ENCODE peak calls at places on chromosomes 3 and 15, in five cellular contexts. C is heart left ventricle, F is psoas muscle, I is ascending aorta, W is osteoblast. U is an unnamed sample.

GRCh38 chr15:82134426-82134825 is 88.6 kb upstream of the MEX3B start:
- DNase-seq in C (no peak), F (no peak), I (no peak), W (no peak), U (no peak)

GRCh38 chr3:117708601-117709000 is 999.0 kb downstream of the TUSC7 start:
- DNase-seq in C (no peak), F (no peak), I (no peak), W (no peak), U (no peak)

GRCh38 chr3:103308921-103309320 is 874.1 kb downstream of the ZPLD1 start:
- DNase-seq in C (no peak), F (no peak), I (no peak), W (no peak), U (no peak)

GRCh38 chr3:195709676-195710085 is 11.1 kb upstream of the MUC20 start:
- DNase-seq in C (no peak), F (no peak), I (no peak), W (no peak), U (no peak)

GRCh38 chr3:185788292-185788691 is 36.5 kb downstream of the IGF2BP2 start:
- DNase-seq in C (no peak), F (no peak), I (no peak), W (no peak), U (no peak)

GRCh38 chr3:123568034-123568433 is 16.8 kb downstream of the HACD2 start:
- DNase-seq in C (no peak), F (no peak), I (no peak), W (no peak), U (no peak)

GRCh38 chr3:183163563-183163962 is 1.0 kb upstream of the LAMP3 start:
- DNase-seq in C (no peak), F (no peak), I (no peak), W (no peak), U (no peak)

GRCh38 chr3:9351709-9352126 is 11.1 kb upstream of the THUMPD3 start:
- DNase-seq in C (no peak), F (no peak), I (no peak), W (no peak), U (no peak)

GRCh38 chr15:59738676-59739075 is 49.6 kb upstream of the BNIP2 start:
- DNase-seq in C (no peak), F (no peak), I (no peak), W (no peak), U (no peak)

GRCh38 chr3:145857956-145858355 is 303.0 kb downstream of the PLOD2 start:
- DNase-seq in C (no peak), F (no peak), I (no peak), W (no peak), U (no peak)

GRCh38 chr3:184815046-184815930 is 3.3 kb downstream of the VPS8 start:
- DNase-seq in C (no peak), F (no peak), I (no peak), W (no peak), U (no peak)

GRCh38 chr3:119457260-119457659 is 6.2 kb downstream of the TMEM39A start:
- DNase-seq in C (no peak), F (no peak), I (no peak), W (no peak), U (no peak)

GRCh38 chr15:92519709-92520108 is 126.0 kb downstream of the ST8SIA2 start:
- DNase-seq in C (no peak), F (no peak), I (no peak), W (no peak), U (no peak)

GRCh38 chr15:36964626-36965025 is 135.7 kb downstream of the MEIS2 start:
- DNase-seq in C (no peak), F (no peak), I (no peak), W (no peak), U (no peak)

GRCh38 chr3:126539558-126540250 is 15.7 kb downstream of the CHST13 start:
- DNase-seq in C (peak), F (no peak), I (no peak), W (no peak), U (peak)

GRCh38 chr3:64957639-64958038 is 269.8 kb upstream of the ADAMTS9 start:
- DNase-seq in C (no peak), F (no peak), I (no peak), W (no peak), U (no peak)

GRCh38 chr3:144127700-144128099 is 156.1 kb downstream of the DIPK2A start:
- DNase-seq in C (no peak), F (no peak), I (no peak), W (no peak), U (no peak)

GRCh38 chr15:90895571-90896117 is 7.5 kb upstream of the MAN2A2 start:
- DNase-seq in C (no peak), F (no peak), I (no peak), W (no peak), U (no peak)

GRCh38 chr3:23959147-23959900 is 14.2 kb downstream of the NR1D2 start:
- DNase-seq in C (no peak), F (no peak), I (no peak), W (peak), U (no peak)

GRCh38 chr3:129618901-129619671 is 12.6 kb upstream of the PLXND1 start:
- DNase-seq in C (peak), F (no peak), I (no peak), W (peak), U (peak)

GRCh38 chr3:171876651-171877272 is 33.6 kb downstream of the TMEM212 start:
- DNase-seq in C (no peak), F (no peak), I (no peak), W (peak), U (no peak)

GRCh38 chr15:92429378-92430066 is 35.8 kb downstream of the ST8SIA2 start:
- DNase-seq in C (no peak), F (no peak), I (no peak), W (peak), U (no peak)

GRCh38 chr15:39701988-39702387 is 80.7 kb downstream of the FSIP1 start:
- DNase-seq in C (no peak), F (no peak), I (no peak), W (no peak), U (no peak)
- H3K4me3 ChIP-seq in C (no peak), F (no peak), I (no peak), W (no peak), U (no peak)

DNA sequence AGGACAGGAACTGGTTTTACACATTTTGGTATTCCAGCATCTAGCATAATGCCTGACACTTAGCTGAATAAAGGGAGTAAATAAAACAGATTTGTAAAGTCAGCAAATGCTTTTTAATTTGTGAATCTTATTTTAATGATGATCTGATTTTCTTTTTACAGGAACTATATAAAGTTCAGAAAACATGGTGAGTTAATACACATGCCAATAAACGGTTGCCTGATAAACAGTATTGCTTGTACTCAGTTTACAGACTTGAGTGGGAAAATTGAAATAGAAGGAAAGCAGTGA is 1.4 kb downstream of the PSMA4 start:
- DNase-seq in C (no peak), F (no peak), I (no peak), W (no peak), U (no peak)
- H3K4me3 ChIP-seq in C (peak), F (peak), I (peak), W (peak), U (peak)

GRCh38 chr15:39784638-39785037 is 2.0 kb upstream of the FSIP1 start:
- DNase-seq in C (no peak), F (no peak), I (no peak), W (peak), U (no peak)

GRCh38 chr15:39786444-39787056 is 3.9 kb upstream of the FSIP1 start:
- DNase-seq in C (no peak), F (no peak), I (no peak), W (peak), U (no peak)

GRCh38 chr15:39784125-39784524 is 1.5 kb upstream of the FSIP1 start:
- DNase-seq in C (no peak), F (no peak), I (no peak), W (no peak), U (no peak)

GRCh38 chr15:39785806-39786205 is 3.2 kb upstream of the FSIP1 start:
- DNase-seq in C (no peak), F (no peak), I (no peak), W (no peak), U (no peak)

DNA sequence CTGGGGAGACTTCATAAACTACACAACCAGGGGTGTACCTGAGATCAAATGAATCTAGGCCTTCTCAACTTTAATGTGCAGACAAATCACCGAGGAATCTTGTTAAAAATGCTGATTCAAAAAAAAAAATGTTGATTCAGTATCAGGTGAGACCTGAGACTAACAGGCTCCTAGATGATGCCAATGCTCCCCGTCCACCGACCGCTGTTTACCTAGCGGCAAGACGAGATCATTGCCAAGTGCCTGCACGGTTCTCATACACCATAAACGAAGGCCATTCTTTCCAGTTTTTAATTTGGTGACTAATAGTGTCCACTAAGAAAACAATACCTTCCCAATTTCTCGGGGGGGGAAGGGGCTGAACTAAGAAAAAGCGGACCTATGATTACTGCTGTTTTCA is 2.5 kb upstream of the FSIP1 start:
- DNase-seq in C (no peak), F (no peak), I (no peak), W (no peak), U (no peak)
- H3K4me3 ChIP-seq in C (no peak), F (no peak), I (no peak), W (no peak), U (no peak)

GRCh38 chr3:188266581-188267274 is 112.8 kb downstream of the LPP start:
- DNase-seq in C (no peak), F (peak), I (peak), W (peak), U (peak)
- H3K4me3 ChIP-seq in C (peak), F (peak), I (peak), W (peak), U (peak)

GRCh38 chr15:100959066-100960050 is 40.2 kb downstream of the LRRK1 start:
- DNase-seq in C (no peak), F (no peak), I (no peak), W (no peak), U (no peak)

DNA sequence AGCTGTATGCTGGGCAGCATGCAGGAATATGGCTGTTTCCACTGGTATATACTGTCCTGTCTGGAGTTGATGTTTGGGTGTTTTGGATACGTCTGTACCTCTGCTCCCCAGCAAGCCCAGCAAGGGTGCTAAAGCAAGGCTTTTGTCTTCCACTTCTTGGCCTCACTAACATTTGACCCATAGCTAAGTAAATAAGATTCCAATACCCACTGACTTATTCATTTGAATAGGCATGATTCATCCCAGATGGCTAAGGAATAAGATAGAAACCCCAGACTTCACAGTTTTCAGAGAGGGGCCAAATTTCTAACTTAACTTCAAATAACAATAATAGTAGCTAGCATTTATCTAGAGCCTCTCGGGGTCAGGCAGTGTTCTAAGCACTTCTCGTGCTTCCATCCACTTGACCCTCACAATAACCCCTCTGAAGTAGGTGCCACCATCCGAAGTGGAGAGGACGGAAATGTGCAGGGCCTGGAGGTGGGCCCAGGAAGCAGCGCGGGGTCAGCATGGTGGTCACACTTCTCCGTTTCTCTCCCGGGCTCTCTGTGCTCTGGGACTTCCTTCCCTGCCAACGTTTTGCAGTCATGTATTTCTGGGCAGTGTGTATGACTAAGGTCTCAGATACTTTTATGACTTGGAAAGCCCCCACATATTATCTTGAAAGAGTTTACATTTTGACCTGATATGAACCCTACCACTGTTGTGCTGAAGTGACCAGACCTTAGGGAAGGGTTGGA is 39.3 kb downstream of the LRRK1 start:
- DNase-seq in C (no peak), F (no peak), I (no peak), W (no peak), U (no peak)
- H3K4me3 ChIP-seq in C (no peak), F (no peak), I (no peak), W (peak), U (no peak)

DNA sequence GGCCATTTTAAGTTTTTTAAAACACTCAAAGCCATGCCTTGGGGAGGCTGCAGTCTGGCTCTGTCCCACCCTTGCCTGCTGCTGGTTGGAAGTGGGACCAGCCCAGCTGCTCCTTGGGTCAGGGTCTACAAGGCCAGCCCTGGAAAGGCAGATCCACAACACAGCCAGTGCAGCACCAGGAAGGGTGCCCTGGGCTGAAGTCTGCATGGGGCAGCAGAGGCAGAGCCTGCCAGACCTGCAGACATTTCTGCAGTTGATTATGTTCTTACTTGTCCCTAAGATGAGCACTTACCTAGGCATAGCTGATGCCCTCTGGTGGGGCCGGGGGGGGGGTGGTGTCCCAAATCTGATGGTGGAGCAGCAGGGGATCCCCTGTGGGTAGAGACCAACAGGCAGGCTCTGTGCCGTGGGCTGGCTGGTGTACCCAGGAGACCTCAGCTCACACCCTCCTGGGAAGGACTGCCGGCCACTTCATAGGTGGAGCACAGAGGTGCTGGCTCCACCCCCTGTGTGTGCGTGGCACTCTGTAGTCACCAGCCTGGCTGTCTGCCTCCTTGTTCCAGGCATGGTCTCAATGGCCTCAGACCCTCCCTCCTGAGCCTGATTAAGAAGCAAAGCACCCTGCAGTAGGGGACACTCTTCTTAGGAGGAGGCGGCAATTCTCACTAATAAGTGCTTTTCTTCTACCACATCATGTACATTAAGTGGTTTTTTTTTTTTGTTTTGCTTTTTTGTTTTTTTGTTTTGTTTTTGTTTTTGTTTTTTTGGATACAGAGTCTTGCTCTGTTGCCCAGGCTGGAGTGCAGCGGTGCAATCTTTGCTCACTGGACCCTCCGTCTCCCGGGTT is 97.4 kb upstream of the KLF13 start:
- DNase-seq in C (no peak), F (no peak), I (no peak), W (no peak), U (peak)
- H3K4me3 ChIP-seq in C (no peak), F (no peak), I (no peak), W (no peak), U (peak)